ENCODE peak calls at places on chromosomes 3 and 15, in five cellular contexts. G, Z, T, U and S are unnamed samples.

GRCh38 chr3:152466784-152467183 is 198.1 kb downstream of the MBNL1 start:
- DNase-seq in G (no peak), Z (no peak), T (peak), U (no peak), S (no peak)

GRCh38 chr3:33954956-33955355 is 156.5 kb downstream of the PDCD6IP start:
- DNase-seq in G (no peak), Z (no peak), T (no peak), U (no peak), S (no peak)

GRCh38 chr3:79872483-79872882 is 104.7 kb upstream of the ROBO1 start:
- DNase-seq in G (peak), Z (no peak), T (no peak), U (no peak), S (peak)

GRCh38 chr3:69724722-69725435 is 14.4 kb upstream of the MITF start:
- DNase-seq in G (no peak), Z (no peak), T (peak), U (no peak), S (no peak)

GRCh38 chr15:39266882-39267281 is 314.0 kb upstream of the THBS1 start:
- DNase-seq in G (no peak), Z (no peak), T (no peak), U (no peak), S (no peak)

GRCh38 chr15:59138243-59138642 is 33.3 kb downstream of the CCNB2 start:
- DNase-seq in G (no peak), Z (peak), T (peak), U (peak), S (no peak)

GRCh38 chr15:83764201-83764839 is 110.4 kb downstream of the ADAMTSL3 start:
- DNase-seq in G (no peak), Z (no peak), T (no peak), U (no peak), S (no peak)

GRCh38 chr15:53694534-53694874 is 65.0 kb downstream of the WDR72 start:
- DNase-seq in G (no peak), Z (no peak), T (no peak), U (no peak), S (no peak)

GRCh38 chr3:94522488-94522887 is 459.6 kb downstream of the NSUN3 start:
- DNase-seq in G (no peak), Z (no peak), T (no peak), U (no peak), S (no peak)

GRCh38 chr3:2356298-2356950 is 257.8 kb downstream of the CNTN4 start:
- DNase-seq in G (no peak), Z (no peak), T (no peak), U (no peak), S (no peak)

GRCh38 chr3:115862824-115863223 is 239.5 kb downstream of the GAP43 start:
- DNase-seq in G (no peak), Z (no peak), T (no peak), U (no peak), S (no peak)

GRCh38 chr15:39459538-39459937 is 121.3 kb upstream of the THBS1 start:
- DNase-seq in G (no peak), Z (no peak), T (no peak), U (no peak), S (no peak)